ENCODE peak calls at places on chromosome X, in six cellular contexts. E is substantia nigra, Q is H7, D is activated T-cell treated with anti-CD3 and anti-CD28 coated beads for 48 hours, X is GOT3, O is NCI-H2171. C is an unnamed sample.

GRCh38 chrX:106263817-106264216 is 95.7 kb downstream of the PWWP3B start:
- DNase-seq in E (no peak), Q (no peak), D (no peak), X (no peak), O (no peak), C (no peak)

GRCh38 chrX:154696328-154697045 is 43.1 kb upstream of the CTAG2 start:
- DNase-seq in E (no peak), Q (no peak), D (no peak), X (no peak), O (no peak), C (no peak)

GRCh38 chrX:65407157-65407626 is 127.4 kb downstream of the LAS1L start:
- DNase-seq in E (no peak), Q (peak), D (peak), X (no peak), O (no peak), C (no peak)

GRCh38 chrX:40504801-40505605 is 75.8 kb upstream of the ATP6AP2 start:
- DNase-seq in E (no peak), Q (peak), D (no peak), X (no peak), O (no peak), C (no peak)

GRCh38 chrX:129655547-129656248 is 942 bp upstream of the APLN start:
- DNase-seq in E (no peak), Q (peak), D (no peak), X (no peak), O (no peak), C (no peak)

GRCh38 chrX:38192007-38192625 is 28.6 kb downstream of the SRPX start:
- DNase-seq in E (peak), Q (peak), D (no peak), X (no peak), O (peak), C (no peak)

GRCh38 chrX:38313190-38313589 is 14.1 kb downstream of the RPGR start:
- DNase-seq in E (no peak), Q (no peak), D (no peak), X (no peak), O (no peak), C (no peak)

GRCh38 chrX:101206471-101206870 is 13.1 kb upstream of the DRP2 start:
- DNase-seq in E (no peak), Q (peak), D (no peak), X (no peak), O (peak), C (no peak)

GRCh38 chrX:122934131-122934530 is 249.9 kb upstream of the GRIA3 start:
- DNase-seq in E (no peak), Q (no peak), D (no peak), X (no peak), O (no peak), C (no peak)

GRCh38 chrX:71976753-71977152 is 66.1 kb downstream of the NHSL2 start:
- DNase-seq in E (no peak), Q (no peak), D (no peak), X (no peak), O (no peak), C (no peak)

GRCh38 chrX:150012647-150013046 is 74.4 kb upstream of the EOLA2 start:
- DNase-seq in E (no peak), Q (no peak), D (no peak), X (no peak), O (no peak), C (no peak)

GRCh38 chrX:103215037-103215767 is at the start of gene BEX4:
- DNase-seq in E (peak), Q (peak), D (peak), X (peak), O (peak), C (peak)

GRCh38 chrX:118730500-118731247 is 3.3 kb downstream of the IL13RA1 start:
- DNase-seq in E (no peak), Q (peak), D (no peak), X (no peak), O (no peak), C (no peak)

GRCh38 chrX:12383196-12383595 is 244.9 kb downstream of the FRMPD4 start:
- DNase-seq in E (no peak), Q (peak), D (no peak), X (no peak), O (no peak), C (no peak)

GRCh38 chrX:64758047-64758446 is 218.2 kb downstream of the ZC4H2 start:
- DNase-seq in E (no peak), Q (no peak), D (no peak), X (no peak), O (no peak), C (no peak)

GRCh38 chrX:30065226-30065625 is 150.1 kb upstream of the MAGEB2 start:
- DNase-seq in E (no peak), Q (no peak), D (no peak), X (no peak), O (no peak), C (no peak)

GRCh38 chrX:136214551-136214950 is 36.6 kb downstream of the MAP7D3 start:
- DNase-seq in E (no peak), Q (no peak), D (no peak), X (peak), O (no peak), C (no peak)

GRCh38 chrX:65871671-65872311 is 168.1 kb downstream of the VSIG4 start:
- DNase-seq in E (peak), Q (peak), D (no peak), X (no peak), O (peak), C (no peak)

GRCh38 chrX:100662791-100663190 is 18.8 kb downstream of the SRPX2 start:
- DNase-seq in E (no peak), Q (no peak), D (no peak), X (no peak), O (no peak), C (no peak)

GRCh38 chrX:68633981-68634380 is 13.5 kb upstream of the STARD8 start:
- DNase-seq in E (no peak), Q (no peak), D (no peak), X (no peak), O (no peak), C (no peak)

GRCh38 chrX:47129157-47129878 is 15.2 kb downstream of the NDUFB11 start:
- DNase-seq in E (peak), Q (peak), D (peak), X (peak), O (peak), C (peak)

GRCh38 chrX:35842657-35843056 is 44.5 kb downstream of the MAGEB16 start:
- DNase-seq in E (no peak), Q (no peak), D (no peak), X (no peak), O (no peak), C (no peak)

GRCh38 chrX:261167-261857 is 19.9 kb upstream of the PLCXD1 start:
- DNase-seq in E (no peak), Q (peak), D (no peak), X (no peak), O (no peak), C (no peak)

GRCh38 chrX:54807524-54808108 is at the start of gene MAGED2:
- DNase-seq in E (peak), Q (peak), D (peak), X (no peak), O (no peak), C (no peak)

GRCh38 chrX:7925867-7926472 is 1.2 kb downstream of the PNPLA4 start:
- DNase-seq in E (peak), Q (peak), D (peak), X (peak), O (peak), C (peak)

GRCh38 chrX:267771-268261 is 13.4 kb upstream of the PLCXD1 start:
- DNase-seq in E (no peak), Q (peak), D (no peak), X (no peak), O (no peak), C (no peak)

GRCh38 chrX:6184900-6185515 is 43.7 kb downstream of the NLGN4X start:
- DNase-seq in E (no peak), Q (no peak), D (no peak), X (no peak), O (no peak), C (no peak)

GRCh38 chrX:30283456-30284200 is 25.6 kb downstream of the NR0B1 start:
- DNase-seq in E (no peak), Q (no peak), D (no peak), X (no peak), O (no peak), C (no peak)

GRCh38 chrX:10119399-10119990 is 37.3 kb upstream of the CLCN4 start:
- DNase-seq in E (peak), Q (peak), D (peak), X (no peak), O (peak), C (peak)

GRCh38 chrX:16202943-16203342 is 35.7 kb downstream of the MAGEB17 start:
- DNase-seq in E (no peak), Q (no peak), D (no peak), X (no peak), O (no peak), C (no peak)

GRCh38 chrX:13029831-13030771 is 14.3 kb downstream of the FAM9C start:
- DNase-seq in E (no peak), Q (peak), D (no peak), X (no peak), O (no peak), C (no peak)

GRCh38 chrX:13994104-13994503 is 35.6 kb downstream of the GEMIN8 start:
- DNase-seq in E (peak), Q (no peak), D (no peak), X (no peak), O (no peak), C (no peak)